ENCODE peak calls at places on chromosomes 4 and X, in four cellular contexts. One of them, this sample, is unnamed. For H3K27me3 and H3K9me3, the result is how much of the 10 kb centered on the place peaks cover.

GRCh38 chr4:13539721-13540445 is 4.4 kb downstream of the NKX3-2 start:
- DNase-seq in AG04450: no peak
- DNase-seq in ovary: no peak
- DNase-seq in effector memory CD4-positive, alpha-beta T cell: no peak
- DNase-seq in this sample: no peak

GRCh38 chr4:140085062-140085622 is 68.8 kb downstream of the MAML3 start:
- DNase-seq in AG04450: no peak
- DNase-seq in ovary: no peak
- DNase-seq in effector memory CD4-positive, alpha-beta T cell: no peak
- DNase-seq in this sample: no peak

GRCh38 chr4:17623451-17624001 is 9.1 kb downstream of the MED28 start:
- DNase-seq in AG04450: peak
- DNase-seq in ovary: no peak
- DNase-seq in effector memory CD4-positive, alpha-beta T cell: no peak
- DNase-seq in this sample: peak

GRCh38 chr4:138898282-138898681 is 117.3 kb upstream of the NOCT start:
- DNase-seq in ovary: no peak
- DNase-seq in AG04450: no peak
- DNase-seq in effector memory CD4-positive, alpha-beta T cell: no peak
- DNase-seq in this sample: no peak

GRCh38 chrX:53321943-53322497 is 40.6 kb upstream of the IQSEC2 start:
- DNase-seq in effector memory CD4-positive, alpha-beta T cell: no peak
- DNase-seq in ovary: no peak
- DNase-seq in AG04450: no peak
- DNase-seq in this sample: no peak

GRCh38 chrX:97027384-97027922 is 143.7 kb downstream of the RPA4 start:
- DNase-seq in ovary: no peak
- DNase-seq in effector memory CD4-positive, alpha-beta T cell: no peak
- DNase-seq in AG04450: no peak
- DNase-seq in this sample: no peak

GRCh38 chr4:1055721-1056590 is 44.5 kb downstream of the FGFRL1 start:
- DNase-seq in effector memory CD4-positive, alpha-beta T cell: peak
- DNase-seq in AG04450: no peak
- DNase-seq in ovary: peak
- DNase-seq in this sample: peak

GRCh38 chrX:47802589-47802988 is 34.1 kb upstream of the ZNF81 start:
- DNase-seq in AG04450: no peak
- DNase-seq in effector memory CD4-positive, alpha-beta T cell: no peak
- DNase-seq in ovary: no peak
- DNase-seq in this sample: no peak

GRCh38 chr4:7044415-7044930 is 1.3 kb downstream of the TADA2B start:
- DNase-seq in AG04450: no peak
- DNase-seq in effector memory CD4-positive, alpha-beta T cell: no peak
- DNase-seq in ovary: peak
- DNase-seq in this sample: peak

GRCh38 chrX:17170973-17171372 is 204.0 kb upstream of the NHS start:
- DNase-seq in AG04450: no peak
- DNase-seq in effector memory CD4-positive, alpha-beta T cell: no peak
- DNase-seq in ovary: peak
- DNase-seq in this sample: no peak

GRCh38 chrX:150364347-150365050 is 1.4 kb downstream of the MAMLD1 start:
- DNase-seq in AG04450: no peak
- DNase-seq in effector memory CD4-positive, alpha-beta T cell: no peak
- DNase-seq in ovary: peak
- DNase-seq in this sample: peak

GRCh38 chr4:28443786-28444412 is 1583.3 kb downstream of the STIM2 start:
- DNase-seq in effector memory CD4-positive, alpha-beta T cell: no peak
- DNase-seq in ovary: peak
- DNase-seq in AG04450: no peak
- DNase-seq in this sample: no peak

GRCh38 chr4:61520688-61521160 is 320.6 kb downstream of the ADGRL3 start:
- DNase-seq in ovary: no peak
- DNase-seq in AG04450: no peak
- DNase-seq in effector memory CD4-positive, alpha-beta T cell: no peak
- DNase-seq in this sample: no peak

GRCh38 chr4:78645853-78646757 is 94.5 kb downstream of the ANXA3 start:
- DNase-seq in AG04450: peak
- DNase-seq in ovary: peak
- DNase-seq in effector memory CD4-positive, alpha-beta T cell: no peak
- DNase-seq in this sample: peak

GRCh38 chrX:63128509-63128908 is 222.6 kb downstream of the SPIN4 start:
- DNase-seq in effector memory CD4-positive, alpha-beta T cell: no peak
- DNase-seq in AG04450: no peak
- DNase-seq in ovary: no peak
- DNase-seq in this sample: no peak

GRCh38 chrX:96211953-96212352 is 472.7 kb upstream of the DIAPH2 start:
- DNase-seq in ovary: no peak
- DNase-seq in effector memory CD4-positive, alpha-beta T cell: no peak
- DNase-seq in AG04450: no peak
- DNase-seq in this sample: no peak

GRCh38 chrX:10172867-10173266 is 16.1 kb downstream of the CLCN4 start:
- DNase-seq in AG04450: no peak
- DNase-seq in effector memory CD4-positive, alpha-beta T cell: no peak
- DNase-seq in ovary: no peak
- DNase-seq in this sample: no peak

GRCh38 chrX:144335402-144335801 is 451.5 kb downstream of the UBE2NL start:
- DNase-seq in ovary: no peak
- DNase-seq in AG04450: no peak
- DNase-seq in effector memory CD4-positive, alpha-beta T cell: no peak
- DNase-seq in this sample: no peak

GRCh38 chr4:144754562-144755410 is 108.8 kb downstream of the HHIP start:
- DNase-seq in effector memory CD4-positive, alpha-beta T cell: no peak
- DNase-seq in ovary: no peak
- DNase-seq in AG04450: no peak
- DNase-seq in this sample: no peak

GRCh38 chrX:103656623-103657022 is 27.8 kb downstream of the TCEAL1 start:
- DNase-seq in effector memory CD4-positive, alpha-beta T cell: no peak
- DNase-seq in AG04450: no peak
- DNase-seq in ovary: no peak
- DNase-seq in this sample: no peak

GRCh38 chr4:112895785-112896184 is 153.7 kb upstream of the ANK2 start:
- DNase-seq in effector memory CD4-positive, alpha-beta T cell: no peak
- DNase-seq in AG04450: no peak
- DNase-seq in ovary: no peak
- DNase-seq in this sample: no peak

GRCh38 chr4:136741468-136741867 is 790.8 kb downstream of the PCDH18 start:
- DNase-seq in effector memory CD4-positive, alpha-beta T cell: no peak
- DNase-seq in ovary: no peak
- DNase-seq in AG04450: no peak
- DNase-seq in this sample: no peak

GRCh38 chrX:41457618-41458192 is 10.6 kb downstream of the NYX start:
- DNase-seq in effector memory CD4-positive, alpha-beta T cell: no peak
- DNase-seq in AG04450: no peak
- DNase-seq in ovary: no peak
- DNase-seq in this sample: no peak

GRCh38 chr4:176270669-176271068 is 1.6 kb upstream of the ASB5 start:
- DNase-seq in AG04450: peak
- DNase-seq in effector memory CD4-positive, alpha-beta T cell: no peak
- DNase-seq in ovary: no peak
- DNase-seq in this sample: no peak

GRCh38 chrX:27890611-27891010 is 82.8 kb downstream of the MAGEB10 start:
- DNase-seq in effector memory CD4-positive, alpha-beta T cell: no peak
- DNase-seq in ovary: no peak
- DNase-seq in AG04450: peak
- DNase-seq in this sample: no peak

GRCh38 chrX:49291615-49292337 is 11.7 kb upstream of the GAGE10 start:
- DNase-seq in AG04450: peak
- DNase-seq in effector memory CD4-positive, alpha-beta T cell: peak
- DNase-seq in ovary: peak
- DNase-seq in this sample: peak

GRCh38 chr4:20847124-20847747 is 147.0 kb downstream of the PACRGL start:
- DNase-seq in AG04450: no peak
- DNase-seq in ovary: no peak
- DNase-seq in effector memory CD4-positive, alpha-beta T cell: no peak
- DNase-seq in this sample: no peak

GRCh38 chr4:16067515-16067914 is 16.3 kb downstream of the PROM1 start:
- DNase-seq in ovary: no peak
- DNase-seq in effector memory CD4-positive, alpha-beta T cell: no peak
- DNase-seq in AG04450: no peak
- DNase-seq in this sample: no peak

DNA sequence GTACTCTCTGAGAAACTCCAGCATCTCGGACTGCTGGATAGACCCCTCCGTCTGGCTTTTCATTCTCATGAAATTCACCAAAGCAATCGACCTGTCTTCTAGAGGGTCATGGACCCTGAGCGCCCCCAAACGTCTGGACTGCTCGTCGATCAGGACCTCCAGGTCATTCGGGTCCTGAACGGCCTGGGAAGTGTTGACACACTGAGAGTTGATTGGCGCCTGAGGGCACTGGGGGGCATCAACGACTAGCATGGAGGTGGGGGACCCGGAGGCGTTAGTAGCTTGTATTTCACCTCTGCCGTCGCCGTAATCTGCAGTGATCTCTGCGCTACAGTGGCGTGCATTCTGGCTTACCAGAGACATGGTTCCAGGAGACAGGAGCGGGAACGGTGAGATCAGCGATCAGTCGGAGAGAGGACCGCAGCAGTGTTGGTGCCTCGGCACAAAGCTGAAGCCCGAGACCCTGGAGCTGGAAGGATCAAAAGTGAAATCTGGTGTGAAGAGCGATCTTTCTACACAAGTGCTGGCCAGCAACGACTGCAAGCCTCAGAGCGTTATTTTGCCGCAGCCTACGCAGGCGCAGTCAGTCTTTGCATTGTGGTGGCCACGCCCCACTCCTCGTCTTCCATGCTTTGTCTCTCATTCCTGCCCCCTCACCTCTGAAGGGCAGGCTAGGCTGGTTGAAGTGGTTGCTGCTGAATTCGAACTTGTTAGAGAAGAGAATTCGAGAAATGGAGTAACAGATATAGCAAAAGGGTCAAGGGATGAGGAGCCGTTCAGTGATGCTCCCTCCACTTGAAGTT is at the start of gene MAGEE2:
- DNase-seq in AG04450: no peak
- DNase-seq in effector memory CD4-positive, alpha-beta T cell: no peak
- DNase-seq in ovary: peak
- DNase-seq in this sample: no peak
- H3K4me3 ChIP-seq in AG04450: no peak
- H3K4me3 ChIP-seq in effector memory CD4-positive, alpha-beta T cell: peak
- H3K4me3 ChIP-seq in ovary: no peak
- H3K4me3 ChIP-seq in this sample: no peak

GRCh38 chr4:107255114-107255513 is 219.0 kb upstream of the DKK2 start:
- DNase-seq in AG04450: no peak
- DNase-seq in effector memory CD4-positive, alpha-beta T cell: no peak
- DNase-seq in ovary: no peak
- DNase-seq in this sample: no peak

GRCh38 chr4:107252621-107253020 is 216.5 kb upstream of the DKK2 start:
- DNase-seq in effector memory CD4-positive, alpha-beta T cell: no peak
- DNase-seq in ovary: no peak
- DNase-seq in AG04450: no peak
- DNase-seq in this sample: no peak

GRCh38 chr4:107253090-107253489 is 217.0 kb upstream of the DKK2 start:
- DNase-seq in AG04450: no peak
- DNase-seq in ovary: no peak
- DNase-seq in effector memory CD4-positive, alpha-beta T cell: no peak
- DNase-seq in this sample: no peak

GRCh38 chr4:107255596-107255995 is 219.5 kb upstream of the DKK2 start:
- DNase-seq in ovary: no peak
- DNase-seq in effector memory CD4-positive, alpha-beta T cell: no peak
- DNase-seq in AG04450: no peak
- DNase-seq in this sample: no peak

GRCh38 chr4:107253579-107254068 is 217.5 kb upstream of the DKK2 start:
- DNase-seq in effector memory CD4-positive, alpha-beta T cell: no peak
- DNase-seq in AG04450: no peak
- DNase-seq in ovary: no peak
- DNase-seq in this sample: no peak
- H3K27me3 ChIP-seq in effector memory CD4-positive, alpha-beta T cell: under half
- H3K27me3 ChIP-seq in AG04450: under half
- H3K27me3 ChIP-seq in ovary: under half
- H3K27me3 ChIP-seq in this sample: under half

GRCh38 chrX:110558406-110558805 is 199.8 kb downstream of the RTL9 start:
- DNase-seq in effector memory CD4-positive, alpha-beta T cell: no peak
- DNase-seq in AG04450: no peak
- DNase-seq in ovary: no peak
- DNase-seq in this sample: no peak

GRCh38 chrX:110557864-110558263 is 199.2 kb downstream of the RTL9 start:
- DNase-seq in effector memory CD4-positive, alpha-beta T cell: no peak
- DNase-seq in ovary: no peak
- DNase-seq in AG04450: no peak
- DNase-seq in this sample: no peak

GRCh38 chrX:110563276-110563675 is 204.6 kb downstream of the RTL9 start:
- DNase-seq in AG04450: no peak
- DNase-seq in ovary: no peak
- DNase-seq in effector memory CD4-positive, alpha-beta T cell: no peak
- DNase-seq in this sample: no peak

GRCh38 chrX:110561036-110561435 is 202.4 kb downstream of the RTL9 start:
- DNase-seq in ovary: no peak
- DNase-seq in effector memory CD4-positive, alpha-beta T cell: no peak
- DNase-seq in AG04450: no peak
- DNase-seq in this sample: no peak
- H3K9me3 ChIP-seq in ovary: under half
- H3K9me3 ChIP-seq in effector memory CD4-positive, alpha-beta T cell: under half
- H3K9me3 ChIP-seq in AG04450: under half
- H3K9me3 ChIP-seq in this sample: under half

DNA sequence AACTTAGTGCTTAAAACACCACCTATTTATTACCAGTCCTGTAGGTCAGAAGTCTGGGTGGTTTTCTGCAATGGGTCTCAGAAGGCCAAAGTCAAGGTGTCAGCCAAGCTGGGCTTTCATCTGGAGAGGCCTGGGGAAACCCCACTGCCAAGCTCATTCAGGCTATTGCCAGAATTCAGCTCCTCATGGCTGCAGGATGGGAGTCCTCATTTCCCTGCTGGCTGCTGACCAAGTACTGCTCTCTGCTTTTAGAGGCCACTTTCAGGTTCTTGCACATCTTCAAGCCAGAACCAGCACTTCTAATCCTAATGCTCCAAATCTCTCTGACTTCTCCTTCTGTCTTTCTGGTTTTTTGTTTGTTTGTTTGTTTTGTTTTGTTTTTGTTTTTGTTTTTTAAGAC is 109.3 kb downstream of the BCOR start:
- DNase-seq in effector memory CD4-positive, alpha-beta T cell: no peak
- DNase-seq in ovary: no peak
- DNase-seq in AG04450: no peak
- DNase-seq in this sample: no peak
- H3K4me3 ChIP-seq in effector memory CD4-positive, alpha-beta T cell: no peak
- H3K4me3 ChIP-seq in ovary: no peak
- H3K4me3 ChIP-seq in AG04450: no peak
- H3K4me3 ChIP-seq in this sample: no peak

GRCh38 chrX:2159393-2159792 is 341.4 kb downstream of the DHRSX start:
- DNase-seq in ovary: no peak
- DNase-seq in AG04450: no peak
- DNase-seq in effector memory CD4-positive, alpha-beta T cell: no peak
- DNase-seq in this sample: no peak

GRCh38 chrX:2159858-2160257 is 340.9 kb downstream of the DHRSX start:
- DNase-seq in AG04450: no peak
- DNase-seq in ovary: no peak
- DNase-seq in effector memory CD4-positive, alpha-beta T cell: no peak
- DNase-seq in this sample: no peak

GRCh38 chrX:2162695-2163094 is 338.1 kb downstream of the DHRSX start:
- DNase-seq in ovary: no peak
- DNase-seq in AG04450: no peak
- DNase-seq in effector memory CD4-positive, alpha-beta T cell: no peak
- DNase-seq in this sample: no peak
- H3K27me3 ChIP-seq in ovary: under half
- H3K27me3 ChIP-seq in AG04450: under half
- H3K27me3 ChIP-seq in effector memory CD4-positive, alpha-beta T cell: under half
- H3K27me3 ChIP-seq in this sample: under half

This sample was measured in aorta.